ENCODE peak calls at places on chromosomes 16 and 17, in eight cellular contexts. S is body of pancreas, M is mucosa of descending colon, A is neural crest cell, X is ovary, B is OCI-M1, L is NCI-H748 treated with DMSO at 0.1 percent for 48 hours, I is NCI-H510A. P is an unnamed sample.

GRCh38 chr16:6335072-6335471 is 997.6 kb upstream of the RBFOX1 start:
- DNase-seq in S (peak; percentile 5), M (peak; percentile 9), A (peak; percentile 40), X (no peak), B (peak; percentile 6), L (no peak), I (no peak), P (peak; percentile 1)

GRCh38 chr16:64925166-64925565 is 196.7 kb downstream of the CDH11 start:
- DNase-seq in S (peak; percentile 6), M (no peak), A (no peak), X (no peak), B (no peak), L (no peak), I (no peak), P (no peak)

GRCh38 chr16:535446-536405 is 8.2 kb downstream of the CAPN15 start:
- DNase-seq in S (no peak), M (peak; percentile 81), A (no peak), X (no peak), B (no peak), L (no peak), I (no peak), P (no peak)

GRCh38 chr17:62668091-62668804 is 40.8 kb downstream of the MRC2 start:
- DNase-seq in S (no peak), M (no peak), A (no peak), X (no peak), B (no peak), L (no peak), I (no peak), P (no peak)

GRCh38 chr16:86942469-86943175 is 364.3 kb downstream of the FOXL1 start:
- DNase-seq in S (no peak), M (no peak), A (no peak), X (no peak), B (no peak), L (no peak), I (no peak), P (no peak)

GRCh38 chr17:80625627-80626026 is 81.0 kb downstream of the RPTOR start:
- DNase-seq in S (no peak), M (no peak), A (no peak), X (no peak), B (no peak), L (no peak), I (no peak), P (no peak)

GRCh38 chr17:78999056-78999768 is 10.4 kb downstream of the CANT1 start:
- DNase-seq in S (no peak), M (no peak), A (no peak), X (peak; percentile 16), B (no peak), L (no peak), I (no peak), P (no peak)

GRCh38 chr17:35799942-35800341 is 4.5 kb upstream of the MMP28 start:
- DNase-seq in S (peak; percentile 82), M (peak; percentile 79), A (no peak), X (no peak), B (no peak), L (no peak), I (no peak), P (peak; percentile 92)

GRCh38 chr16:62036101-62036806 is at the start of gene CDH8:
- DNase-seq in S (no peak), M (no peak), A (peak; percentile 43), X (no peak), B (no peak), L (peak; percentile 58), I (no peak), P (no peak)

P was measured in LNCaP clone FGC.